ENCODE peak calls at places on chromosomes 13 and 19, in ten cellular contexts. M is fibroblast of lung, U is EL, F is AG08396, Y is natural killer cell, H is endothelial cell, N is T-helper 1 cell, V is AG09309, B is neural progenitor cell, X is keratinocyte. Z is an unnamed sample.
A peak's percentile ranks its signal among the peaks of the same experiment; 100 is the strongest.

GRCh38 chr13:111508164-111508870 is 187.9 kb downstream of the TEX29 start:
- DNase-seq in M (no peak), U (no peak), F (no peak), Y (no peak), H (no peak), N (no peak), V (no peak), B (no peak), X (no peak), Z (no peak)

GRCh38 chr13:34464011-34464410 is 478.1 kb upstream of the NBEA start:
- DNase-seq in M (peak; percentile 25), U (no peak), F (no peak), Y (no peak), H (no peak), N (no peak), V (no peak), B (no peak), X (no peak), Z (peak; percentile 26)

GRCh38 chr19:2120821-2121220 is 24.1 kb downstream of the IZUMO4 start:
- DNase-seq in M (no peak), U (no peak), F (no peak), Y (no peak), H (no peak), N (no peak), V (no peak), B (no peak), X (no peak), Z (no peak)

GRCh38 chr13:23678768-23679167 is 108.6 kb downstream of the TNFRSF19 start:
- DNase-seq in M (peak; percentile 15), U (no peak), F (no peak), Y (no peak), H (no peak), N (no peak), V (no peak), B (no peak), X (no peak), Z (no peak)

GRCh38 chr19:46659151-46660007 is 1.6 kb downstream of the DACT3 start:
- DNase-seq in M (no peak), U (peak; percentile 37), F (peak; percentile 64), Y (no peak), H (peak; percentile 37), N (no peak), V (no peak), B (peak; percentile 77), X (no peak), Z (no peak)

GRCh38 chr19:1933942-1934341 is 7.0 kb upstream of the CSNK1G2 start:
- DNase-seq in M (no peak), U (no peak), F (no peak), Y (no peak), H (no peak), N (no peak), V (no peak), B (no peak), X (no peak), Z (no peak)

GRCh38 chr19:4914736-4915501 is 5.6 kb downstream of the UHRF1 start:
- DNase-seq in M (peak; percentile 87), U (peak; percentile 91), F (peak; percentile 74), Y (peak; percentile 65), H (no peak), N (peak; percentile 67), V (peak; percentile 45), B (no peak), X (peak; percentile 58), Z (peak; percentile 61)

GRCh38 chr19:15291666-15292065 is 40.7 kb downstream of the BRD4 start:
- DNase-seq in M (no peak), U (peak; percentile 37), F (no peak), Y (no peak), H (no peak), N (no peak), V (no peak), B (no peak), X (no peak), Z (no peak)

GRCh38 chr19:17246681-17247425 is 1.1 kb upstream of the NR2F6 start:
- DNase-seq in M (peak; percentile 37), U (peak; percentile 45), F (no peak), Y (no peak), H (no peak), N (no peak), V (no peak), B (no peak), X (no peak), Z (peak; percentile 41)

GRCh38 chr13:48253849-48254248 is 20.8 kb downstream of the ITM2B start:
- DNase-seq in M (no peak), U (no peak), F (no peak), Y (no peak), H (no peak), N (no peak), V (no peak), B (no peak), X (no peak), Z (no peak)

Z was measured in HT1080.